ENCODE peak calls at places on chromosomes 1 and 21, in five cellular contexts. M is thoracic aorta, L is body of pancreas, C is gastrocnemius medialis, F is kidney. Y is an unnamed sample.

GRCh38 chr1:22930235-22930912 is 42.3 kb downstream of the LACTBL1 start:
- DNase-seq in M (no peak), L (peak; percentile 42), C (no peak), F (no peak), Y (no peak)

GRCh38 chr1:167617100-167617949 is 12.7 kb upstream of the RCSD1 start:
- DNase-seq in M (no peak), L (peak; percentile 10), C (peak; percentile 56), F (peak; percentile 82), Y (no peak)

GRCh38 chr1:3022511-3022973 is 1.3 kb downstream of the ACTRT2 start:
- DNase-seq in M (no peak), L (peak; percentile 2), C (no peak), F (no peak), Y (no peak)

GRCh38 chr1:199510314-199510713 is 517.2 kb upstream of the NR5A2 start:
- DNase-seq in M (no peak), L (no peak), C (no peak), F (no peak), Y (no peak)

GRCh38 chr1:27993241-27993640 is 33.5 kb downstream of the XKR8 start:
- DNase-seq in M (no peak), L (no peak), C (no peak), F (no peak), Y (no peak)

GRCh38 chr1:88608139-88608943 is 75.7 kb upstream of the PKN2 start:
- DNase-seq in M (no peak), L (no peak), C (no peak), F (no peak), Y (no peak)

GRCh38 chr1:1021010-1021845 is 1.3 kb downstream of the AGRN start:
- DNase-seq in M (no peak), L (peak; percentile 69), C (no peak), F (peak; percentile 93), Y (no peak)

GRCh38 chr1:73033637-73034036 is 751.3 kb upstream of the NEGR1 start:
- DNase-seq in M (no peak), L (no peak), C (no peak), F (no peak), Y (no peak)

GRCh38 chr1:37691497-37692077 is 729 bp upstream of the CDCA8 start:
- DNase-seq in M (no peak), L (peak; percentile 80), C (peak; percentile 34), F (peak; percentile 87), Y (peak; percentile 75)

GRCh38 chr1:208218237-208219097 is 25.7 kb downstream of the PLXNA2 start:
- DNase-seq in M (no peak), L (no peak), C (no peak), F (no peak), Y (no peak)

GRCh38 chr21:34820051-34820450 is 151.3 kb downstream of the CLIC6 start:
- DNase-seq in M (no peak), L (no peak), C (no peak), F (no peak), Y (no peak)

GRCh38 chr1:16151200-16151708 is 4.6 kb downstream of the EPHA2 start:
- DNase-seq in M (no peak), L (no peak), C (no peak), F (peak; percentile 80), Y (no peak)

GRCh38 chr1:16149702-16150488 is 6.0 kb downstream of the EPHA2 start:
- DNase-seq in M (no peak), L (no peak), C (no peak), F (no peak), Y (no peak)

GRCh38 chr1:16151985-16152384 is 3.9 kb downstream of the EPHA2 start:
- DNase-seq in M (no peak), L (no peak), C (no peak), F (no peak), Y (no peak)

GRCh38 chr1:16149146-16149545 is 6.7 kb downstream of the EPHA2 start:
- DNase-seq in M (no peak), L (no peak), C (no peak), F (no peak), Y (no peak)

DNA sequence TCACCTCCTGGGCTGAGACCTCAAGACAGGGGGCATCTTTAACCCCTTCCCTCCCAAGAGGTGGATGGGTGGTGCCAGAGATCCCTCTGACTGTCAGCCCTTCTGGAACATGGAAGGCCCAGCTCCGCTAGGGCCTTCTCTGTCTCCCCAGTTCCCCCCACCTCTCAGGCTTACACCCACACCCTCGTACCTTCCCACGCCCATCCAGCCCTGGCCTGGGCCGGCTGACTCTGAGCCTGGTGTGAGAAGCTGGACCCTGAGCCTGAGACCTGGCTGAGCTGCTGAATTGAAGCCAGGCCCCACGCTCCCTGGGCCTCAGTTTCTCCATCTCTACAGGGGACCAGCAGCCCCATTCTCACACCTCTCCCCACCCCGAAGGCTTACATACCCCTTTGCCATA is 5.4 kb downstream of the EPHA2 start:
- DNase-seq in M (no peak), L (no peak), C (no peak), F (no peak), Y (no peak)
- H3K27ac ChIP-seq in M (peak overlapping the region; percentile 43), L (no peak overlapping the region), C (peak overlapping the region; percentile 47), F (peak overlapping the region; percentile 45), Y (peak overlapping the region; percentile 84)

GRCh38 chr1:204509186-204509635 is 7.0 kb upstream of the MDM4 start:
- DNase-seq in M (no peak), L (no peak), C (no peak), F (no peak), Y (no peak)

GRCh38 chr1:204516180-204516879 is at the start of gene MDM4:
- DNase-seq in M (peak; percentile 82), L (peak; percentile 93), C (peak; percentile 93), F (peak; percentile 96), Y (peak; percentile 97)

GRCh38 chr1:204511366-204511765 is 4.8 kb upstream of the MDM4 start:
- DNase-seq in M (no peak), L (no peak), C (no peak), F (no peak), Y (no peak)

GRCh38 chr1:204513117-204513716 is 3.0 kb upstream of the MDM4 start:
- DNase-seq in M (no peak), L (no peak), C (no peak), F (no peak), Y (no peak)

GRCh38 chr1:204514841-204515240 is 1.4 kb upstream of the MDM4 start:
- DNase-seq in M (no peak), L (no peak), C (no peak), F (no peak), Y (no peak)
- H3K4me3 ChIP-seq in M (no peak overlapping the region), L (no peak overlapping the region), C (no peak overlapping the region), F (no peak overlapping the region), Y (no peak overlapping the region)

GRCh38 chr1:70922196-70922595 is 125.4 kb downstream of the PTGER3 start:
- DNase-seq in M (no peak), L (no peak), C (no peak), F (no peak), Y (no peak)

GRCh38 chr1:70916028-70916427 is 131.6 kb downstream of the PTGER3 start:
- DNase-seq in M (no peak), L (no peak), C (no peak), F (no peak), Y (no peak)

GRCh38 chr1:70914224-70914623 is 133.4 kb downstream of the PTGER3 start:
- DNase-seq in M (no peak), L (no peak), C (no peak), F (no peak), Y (no peak)

GRCh38 chr1:70915258-70915657 is 132.4 kb downstream of the PTGER3 start:
- DNase-seq in M (no peak), L (no peak), C (no peak), F (no peak), Y (no peak)

DNA sequence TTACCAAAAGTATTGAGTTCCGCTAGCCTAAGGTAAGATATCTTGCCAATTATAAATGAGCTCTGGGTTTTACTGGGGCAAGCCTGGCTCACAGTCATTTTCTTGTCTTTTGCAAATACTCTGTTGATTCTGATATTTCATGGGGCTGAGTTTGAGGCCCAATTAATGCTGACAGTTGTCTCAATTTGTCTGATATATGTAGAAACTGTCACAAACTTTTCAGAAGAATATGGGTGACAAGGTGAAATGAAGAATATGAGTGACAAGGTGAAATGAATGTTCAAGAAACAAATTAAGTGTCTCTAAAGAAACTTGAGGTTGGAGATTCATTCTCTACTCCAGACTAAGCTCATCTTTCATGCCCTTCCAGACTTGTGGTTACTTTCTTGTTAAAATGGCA is 127.7 kb downstream of the PTGER3 start:
- DNase-seq in M (no peak), L (no peak), C (no peak), F (no peak), Y (no peak)
- TF ChIP-seq CTCF in M (no peak), L (no peak), C (no peak), F (no peak), Y (no peak)

GRCh38 chr21:14602418-14602987 is 56.4 kb upstream of the SAMSN1 start:
- DNase-seq in M (no peak), L (no peak), C (no peak), F (no peak), Y (no peak)
- H3K27ac ChIP-seq in M (no peak overlapping the region), L (no peak overlapping the region), C (no peak overlapping the region), F (no peak overlapping the region), Y (no peak overlapping the region)